ENCODE peak calls at places on chromosomes 16 and 17, in five cellular contexts. One of them, this sample, is unnamed.

GRCh38 chr16:83004868-83005652 is 378.3 kb downstream of the CDH13 start:
- DNase-seq in C1 segment of cervical spinal cord: no peak
- DNase-seq in cerebellar nuclear complex: no peak
- DNase-seq in hepatic stellate cell: no peak
- DNase-seq in LHCN-M2: no peak
- DNase-seq in this sample: no peak

GRCh38 chr16:14071576-14072271 is 605 bp downstream of the MRTFB start:
- DNase-seq in C1 segment of cervical spinal cord: no peak
- DNase-seq in LHCN-M2: peak
- DNase-seq in cerebellar nuclear complex: no peak
- DNase-seq in hepatic stellate cell: peak
- DNase-seq in this sample: no peak

GRCh38 chr17:50079334-50080095 is 15.6 kb upstream of the PDK2 start:
- DNase-seq in hepatic stellate cell: peak
- DNase-seq in LHCN-M2: peak
- DNase-seq in cerebellar nuclear complex: no peak
- DNase-seq in C1 segment of cervical spinal cord: no peak
- DNase-seq in this sample: no peak

GRCh38 chr17:58527306-58527705 is 12.9 kb upstream of the MTMR4 start:
- DNase-seq in hepatic stellate cell: no peak
- DNase-seq in C1 segment of cervical spinal cord: no peak
- DNase-seq in LHCN-M2: no peak
- DNase-seq in cerebellar nuclear complex: no peak
- DNase-seq in this sample: peak

GRCh38 chr17:71071837-71072236 is 902.5 kb downstream of the KCNJ2 start:
- DNase-seq in LHCN-M2: peak
- DNase-seq in cerebellar nuclear complex: no peak
- DNase-seq in hepatic stellate cell: peak
- DNase-seq in C1 segment of cervical spinal cord: no peak
- DNase-seq in this sample: no peak

GRCh38 chr17:65564793-65565192 is 3.3 kb upstream of the AXIN2 start:
- DNase-seq in cerebellar nuclear complex: no peak
- DNase-seq in C1 segment of cervical spinal cord: no peak
- DNase-seq in LHCN-M2: peak
- DNase-seq in hepatic stellate cell: peak
- DNase-seq in this sample: no peak

GRCh38 chr17:33572615-33573014 is 279.5 kb upstream of the ASIC2 start:
- DNase-seq in cerebellar nuclear complex: no peak
- DNase-seq in LHCN-M2: no peak
- DNase-seq in C1 segment of cervical spinal cord: no peak
- DNase-seq in hepatic stellate cell: no peak
- DNase-seq in this sample: no peak

GRCh38 chr16:57081744-57082143 is 10.6 kb upstream of the CPNE2 start:
- DNase-seq in cerebellar nuclear complex: no peak
- DNase-seq in LHCN-M2: no peak
- DNase-seq in C1 segment of cervical spinal cord: no peak
- DNase-seq in hepatic stellate cell: no peak
- DNase-seq in this sample: no peak

GRCh38 chr16:69417537-69418199 is 6.8 kb upstream of the CYB5B start:
- DNase-seq in cerebellar nuclear complex: no peak
- DNase-seq in hepatic stellate cell: no peak
- DNase-seq in LHCN-M2: peak
- DNase-seq in C1 segment of cervical spinal cord: peak
- DNase-seq in this sample: no peak

GRCh38 chr17:18033442-18034099 is 5.4 kb downstream of the ATPAF2 start:
- DNase-seq in C1 segment of cervical spinal cord: peak
- DNase-seq in hepatic stellate cell: peak
- DNase-seq in LHCN-M2: peak
- DNase-seq in cerebellar nuclear complex: no peak
- DNase-seq in this sample: peak

GRCh38 chr16:24013733-24014645 is 178.2 kb downstream of the PRKCB start:
- DNase-seq in C1 segment of cervical spinal cord: no peak
- DNase-seq in cerebellar nuclear complex: peak
- DNase-seq in LHCN-M2: no peak
- DNase-seq in hepatic stellate cell: no peak
- DNase-seq in this sample: no peak

GRCh38 chr16:54291107-54291980 is 4.8 kb upstream of the IRX3 start:
- DNase-seq in hepatic stellate cell: no peak
- DNase-seq in C1 segment of cervical spinal cord: no peak
- DNase-seq in cerebellar nuclear complex: no peak
- DNase-seq in LHCN-M2: no peak
- DNase-seq in this sample: no peak

GRCh38 chr17:72953621-72954020 is 138.9 kb downstream of the SLC39A11 start:
- DNase-seq in LHCN-M2: no peak
- DNase-seq in hepatic stellate cell: no peak
- DNase-seq in cerebellar nuclear complex: no peak
- DNase-seq in C1 segment of cervical spinal cord: no peak
- DNase-seq in this sample: no peak

GRCh38 chr17:71760062-71760720 is 360.6 kb upstream of the SOX9 start:
- DNase-seq in LHCN-M2: peak
- DNase-seq in C1 segment of cervical spinal cord: no peak
- DNase-seq in cerebellar nuclear complex: no peak
- DNase-seq in hepatic stellate cell: no peak
- DNase-seq in this sample: no peak

GRCh38 chr17:80316927-80317705 is 56.5 kb downstream of the RNF213 start:
- DNase-seq in hepatic stellate cell: no peak
- DNase-seq in LHCN-M2: no peak
- DNase-seq in cerebellar nuclear complex: no peak
- DNase-seq in C1 segment of cervical spinal cord: peak
- DNase-seq in this sample: no peak

GRCh38 chr16:50216231-50216630 is 50.1 kb upstream of the ADCY7 start:
- DNase-seq in cerebellar nuclear complex: no peak
- DNase-seq in LHCN-M2: no peak
- DNase-seq in hepatic stellate cell: no peak
- DNase-seq in C1 segment of cervical spinal cord: no peak
- DNase-seq in this sample: no peak

GRCh38 chr16:11478431-11479119 is 108.1 kb downstream of the LITAF start:
- DNase-seq in hepatic stellate cell: no peak
- DNase-seq in C1 segment of cervical spinal cord: no peak
- DNase-seq in LHCN-M2: no peak
- DNase-seq in cerebellar nuclear complex: no peak
- DNase-seq in this sample: no peak

GRCh38 chr16:4465977-4466779 is 8.2 kb downstream of the NMRAL1 start:
- DNase-seq in C1 segment of cervical spinal cord: no peak
- DNase-seq in cerebellar nuclear complex: no peak
- DNase-seq in LHCN-M2: no peak
- DNase-seq in hepatic stellate cell: peak
- DNase-seq in this sample: no peak

GRCh38 chr16:88103581-88104188 is 152.5 kb downstream of the BANP start:
- DNase-seq in cerebellar nuclear complex: no peak
- DNase-seq in hepatic stellate cell: no peak
- DNase-seq in LHCN-M2: no peak
- DNase-seq in C1 segment of cervical spinal cord: no peak
- DNase-seq in this sample: no peak

GRCh38 chr17:82020874-82021727 is 1.6 kb downstream of the CENPX start:
- DNase-seq in C1 segment of cervical spinal cord: peak
- DNase-seq in LHCN-M2: peak
- DNase-seq in cerebellar nuclear complex: no peak
- DNase-seq in hepatic stellate cell: peak
- DNase-seq in this sample: peak

GRCh38 chr17:44916781-44917241 is 1.5 kb upstream of the GFAP start:
- DNase-seq in C1 segment of cervical spinal cord: peak
- DNase-seq in hepatic stellate cell: no peak
- DNase-seq in cerebellar nuclear complex: no peak
- DNase-seq in LHCN-M2: peak
- DNase-seq in this sample: peak

GRCh38 chr16:27154573-27155521 is 48.5 kb upstream of the KDM8 start:
- DNase-seq in hepatic stellate cell: peak
- DNase-seq in C1 segment of cervical spinal cord: peak
- DNase-seq in cerebellar nuclear complex: no peak
- DNase-seq in LHCN-M2: peak
- DNase-seq in this sample: peak

GRCh38 chr17:75364078-75364477 is 41.4 kb downstream of the GRB2 start:
- DNase-seq in hepatic stellate cell: peak
- DNase-seq in cerebellar nuclear complex: no peak
- DNase-seq in C1 segment of cervical spinal cord: no peak
- DNase-seq in LHCN-M2: peak
- DNase-seq in this sample: no peak

GRCh38 chr17:80029235-80029974 is 6.3 kb downstream of the TBC1D16 start:
- DNase-seq in LHCN-M2: peak
- DNase-seq in hepatic stellate cell: peak
- DNase-seq in cerebellar nuclear complex: no peak
- DNase-seq in C1 segment of cervical spinal cord: no peak
- DNase-seq in this sample: peak

GRCh38 chr16:66925322-66925840 is at the start of gene RRAD:
- DNase-seq in C1 segment of cervical spinal cord: peak
- DNase-seq in LHCN-M2: no peak
- DNase-seq in hepatic stellate cell: peak
- DNase-seq in cerebellar nuclear complex: no peak
- DNase-seq in this sample: no peak

GRCh38 chr16:68422396-68422964 is 25.8 kb downstream of the SMPD3 start:
- DNase-seq in LHCN-M2: no peak
- DNase-seq in hepatic stellate cell: no peak
- DNase-seq in C1 segment of cervical spinal cord: no peak
- DNase-seq in cerebellar nuclear complex: no peak
- DNase-seq in this sample: no peak

GRCh38 chr17:71453876-71454422 is 666.9 kb upstream of the SOX9 start:
- DNase-seq in cerebellar nuclear complex: no peak
- DNase-seq in hepatic stellate cell: no peak
- DNase-seq in C1 segment of cervical spinal cord: no peak
- DNase-seq in LHCN-M2: no peak
- DNase-seq in this sample: no peak

GRCh38 chr17:20063665-20064648 is 54.8 kb downstream of the SPECC1 start:
- DNase-seq in C1 segment of cervical spinal cord: peak
- DNase-seq in cerebellar nuclear complex: no peak
- DNase-seq in hepatic stellate cell: peak
- DNase-seq in LHCN-M2: peak
- DNase-seq in this sample: peak

GRCh38 chr17:33038740-33039139 is 47.1 kb downstream of the SPACA3 start:
- DNase-seq in hepatic stellate cell: peak
- DNase-seq in C1 segment of cervical spinal cord: peak
- DNase-seq in cerebellar nuclear complex: no peak
- DNase-seq in LHCN-M2: no peak
- DNase-seq in this sample: peak

GRCh38 chr16:67425046-67425445 is 5.9 kb upstream of the HSD11B2 start:
- DNase-seq in LHCN-M2: no peak
- DNase-seq in hepatic stellate cell: no peak
- DNase-seq in C1 segment of cervical spinal cord: no peak
- DNase-seq in cerebellar nuclear complex: no peak
- DNase-seq in this sample: no peak

GRCh38 chr17:70405492-70406220 is 236.3 kb downstream of the KCNJ2 start:
- DNase-seq in cerebellar nuclear complex: no peak
- DNase-seq in C1 segment of cervical spinal cord: no peak
- DNase-seq in hepatic stellate cell: peak
- DNase-seq in LHCN-M2: peak
- DNase-seq in this sample: no peak

GRCh38 chr17:39487946-39488345 is 26.7 kb downstream of the CDK12 start:
- DNase-seq in LHCN-M2: no peak
- DNase-seq in C1 segment of cervical spinal cord: no peak
- DNase-seq in cerebellar nuclear complex: no peak
- DNase-seq in hepatic stellate cell: no peak
- DNase-seq in this sample: no peak

GRCh38 chr17:17954079-17954478 is 18.1 kb downstream of the TOM1L2 start:
- DNase-seq in LHCN-M2: no peak
- DNase-seq in cerebellar nuclear complex: no peak
- DNase-seq in C1 segment of cervical spinal cord: no peak
- DNase-seq in hepatic stellate cell: no peak
- DNase-seq in this sample: no peak

GRCh38 chr16:716250-716607 is 1.3 kb downstream of the METRN start:
- DNase-seq in LHCN-M2: no peak
- DNase-seq in hepatic stellate cell: no peak
- DNase-seq in cerebellar nuclear complex: no peak
- DNase-seq in C1 segment of cervical spinal cord: peak
- DNase-seq in this sample: peak

GRCh38 chr16:74950511-74950910 is 34.4 kb downstream of the WDR59 start:
- DNase-seq in cerebellar nuclear complex: no peak
- DNase-seq in LHCN-M2: no peak
- DNase-seq in hepatic stellate cell: no peak
- DNase-seq in C1 segment of cervical spinal cord: no peak
- DNase-seq in this sample: no peak